ENCODE peak calls at places on chromosomes 3 and 15, in four cellular contexts. B, I, D and G are unnamed samples.

GRCh38 chr3:183490211-183490601 is 61.8 kb upstream of the MCF2L2 start:
- DNase-seq in I (no peak), B (no peak), D (no peak), G (no peak)

GRCh38 chr15:41813426-41813825 is 14.5 kb upstream of the JMJD7 start:
- DNase-seq in B (no peak), D (no peak), I (no peak), G (no peak)

GRCh38 chr3:9402410-9403228 is 5.2 kb downstream of the SETD5 start:
- DNase-seq in B (peak), I (no peak), D (peak), G (peak)

GRCh38 chr3:158659454-158660237 is 12.8 kb downstream of the LXN start:
- DNase-seq in B (peak), I (peak), D (peak), G (no peak)

GRCh38 chr3:126537730-126538281 is 13.9 kb downstream of the CHST13 start:
- DNase-seq in B (no peak), D (no peak), I (no peak), G (no peak)

GRCh38 chr3:47007001-47007400 is 27.5 kb downstream of the NBEAL2 start:
- DNase-seq in D (no peak), I (no peak), B (no peak), G (no peak)

GRCh38 chr3:171407746-171408145 is 52.5 kb downstream of the TNIK start:
- DNase-seq in B (no peak), D (peak), I (no peak), G (no peak)

GRCh38 chr15:88954431-88955277 is 41.5 kb upstream of the MFGE8 start:
- DNase-seq in D (peak), B (no peak), I (no peak), G (no peak)

GRCh38 chr3:68121291-68121690 is 466.9 kb upstream of the SUCLG2 start:
- DNase-seq in I (no peak), B (no peak), D (no peak), G (no peak)

GRCh38 chr3:150830094-150830681 is 67.2 kb upstream of the SIAH2 start:
- DNase-seq in B (no peak), I (peak), D (peak), G (no peak)

GRCh38 chr3:177441813-177442646 is 244.7 kb upstream of the TBL1XR1 start:
- DNase-seq in D (no peak), I (no peak), B (no peak), G (no peak)

GRCh38 chr3:57559526-57559925 is 3.5 kb downstream of the PDE12 start:
- DNase-seq in D (no peak), I (no peak), B (no peak), G (no peak)

GRCh38 chr15:24878153-24878552 is 76.6 kb upstream of the SNRPN start:
- DNase-seq in B (no peak), D (no peak), I (no peak), G (no peak)
- H3K4me3 ChIP-seq in B (no peak), D (no peak), I (no peak), G (no peak)

GRCh38 chr3:144523396-144523795 is 551.8 kb downstream of the DIPK2A start:
- DNase-seq in B (no peak), D (no peak), I (no peak), G (no peak)
- H2BK12ac ChIP-seq in B (no peak), D (no peak), I (no peak), G (no peak)

GRCh38 chr3:193301441-193301840 is 60.4 kb downstream of the PLAAT1 start:
- DNase-seq in D (no peak), I (no peak), B (no peak), G (no peak)
- H3K4me3 ChIP-seq in D (no peak), I (no peak), B (no peak), G (no peak)

DNA sequence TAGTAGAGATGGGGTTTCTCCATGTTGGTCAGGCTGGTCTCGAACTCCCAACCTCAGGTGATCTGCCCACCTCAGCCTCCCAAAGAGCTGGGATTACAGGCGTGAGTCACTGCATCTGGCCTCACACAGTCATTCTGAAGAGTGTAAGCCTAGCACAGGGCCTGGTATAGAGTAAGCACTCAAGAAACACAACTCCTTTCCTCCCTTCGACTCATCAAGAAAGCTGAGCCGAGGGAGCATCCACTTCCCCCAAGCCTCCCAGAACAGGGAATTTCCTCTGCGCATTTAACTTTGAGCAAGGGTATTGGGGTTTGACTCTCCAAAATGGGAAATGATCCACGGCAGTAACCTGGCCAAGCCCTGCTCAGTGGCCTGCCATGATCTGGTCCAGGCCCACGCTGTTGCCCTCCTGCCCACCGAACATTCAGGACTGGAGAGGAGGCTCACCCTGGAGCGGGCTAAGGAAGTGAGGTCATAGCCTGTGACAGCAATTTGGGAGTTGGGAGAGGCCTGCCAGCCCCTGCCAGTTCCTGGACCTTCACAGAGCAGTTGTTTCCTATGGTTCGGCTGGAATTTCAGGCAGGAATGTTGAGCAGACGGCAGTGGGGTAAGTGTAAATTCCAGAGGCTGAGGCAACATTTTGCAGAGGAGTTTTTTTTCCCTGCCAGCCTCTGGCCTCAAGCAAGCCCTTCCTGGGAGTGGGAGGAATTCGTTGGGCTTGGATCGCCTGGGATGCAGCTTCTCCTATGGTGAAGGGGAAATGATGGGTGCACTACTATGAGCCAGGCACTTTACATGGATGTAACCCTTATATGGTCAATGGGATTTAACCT is 21.2 kb upstream of the SMAD3 start:
- DNase-seq in D (peak), I (peak), B (no peak), G (no peak)
- H2BK12ac ChIP-seq in D (peak), I (peak), B (peak), G (peak)

GRCh38 chr3:103966749-103967148 is 1400.0 kb upstream of the ALCAM start:
- DNase-seq in B (no peak), D (no peak), I (no peak), G (no peak)

GRCh38 chr3:103968131-103968530 is 1398.6 kb upstream of the ALCAM start:
- DNase-seq in B (no peak), I (no peak), D (no peak), G (no peak)

GRCh38 chr3:103963599-103963998 is 1403.1 kb upstream of the ALCAM start:
- DNase-seq in D (peak), B (no peak), I (no peak), G (no peak)

GRCh38 chr3:103965764-103966163 is 1400.9 kb upstream of the ALCAM start:
- DNase-seq in B (no peak), I (no peak), D (no peak), G (no peak)

DNA sequence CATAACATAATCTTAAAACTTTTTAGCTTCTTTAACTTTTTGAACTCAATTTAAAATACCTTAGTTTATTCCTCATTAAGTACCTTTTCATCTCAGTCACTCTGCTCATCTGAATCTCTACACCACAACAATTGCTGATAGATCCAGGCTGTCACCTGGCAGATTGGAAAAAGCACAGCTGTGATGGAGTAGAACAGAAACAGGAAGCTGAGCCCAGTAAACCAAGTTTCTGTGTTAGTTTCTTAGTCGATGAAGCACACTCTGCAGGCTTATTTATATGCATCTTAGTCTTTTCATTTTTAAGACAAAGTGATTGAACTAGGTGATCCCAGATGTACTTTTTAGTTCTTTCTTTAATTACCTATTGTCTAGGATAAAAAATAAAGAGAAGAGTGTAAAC is 1398.0 kb upstream of the ALCAM start:
- DNase-seq in B (no peak), I (no peak), D (no peak), G (no peak)
- H3K4me3 ChIP-seq in B (no peak), I (no peak), D (no peak), G (no peak)

GRCh38 chr3:185936814-185937688 is 763 bp downstream of the TRA2B start:
- DNase-seq in I (peak), B (peak), D (peak), G (peak)

GRCh38 chr3:185934726-185935464 is 2.9 kb downstream of the TRA2B start:
- DNase-seq in D (no peak), I (no peak), B (no peak), G (no peak)

GRCh38 chr3:185935465-185936263 is 2.1 kb downstream of the TRA2B start:
- DNase-seq in I (no peak), B (no peak), D (no peak), G (no peak)

GRCh38 chr3:185939721-185940120 is 1.9 kb upstream of the TRA2B start:
- DNase-seq in D (no peak), I (no peak), B (no peak), G (no peak)

DNA sequence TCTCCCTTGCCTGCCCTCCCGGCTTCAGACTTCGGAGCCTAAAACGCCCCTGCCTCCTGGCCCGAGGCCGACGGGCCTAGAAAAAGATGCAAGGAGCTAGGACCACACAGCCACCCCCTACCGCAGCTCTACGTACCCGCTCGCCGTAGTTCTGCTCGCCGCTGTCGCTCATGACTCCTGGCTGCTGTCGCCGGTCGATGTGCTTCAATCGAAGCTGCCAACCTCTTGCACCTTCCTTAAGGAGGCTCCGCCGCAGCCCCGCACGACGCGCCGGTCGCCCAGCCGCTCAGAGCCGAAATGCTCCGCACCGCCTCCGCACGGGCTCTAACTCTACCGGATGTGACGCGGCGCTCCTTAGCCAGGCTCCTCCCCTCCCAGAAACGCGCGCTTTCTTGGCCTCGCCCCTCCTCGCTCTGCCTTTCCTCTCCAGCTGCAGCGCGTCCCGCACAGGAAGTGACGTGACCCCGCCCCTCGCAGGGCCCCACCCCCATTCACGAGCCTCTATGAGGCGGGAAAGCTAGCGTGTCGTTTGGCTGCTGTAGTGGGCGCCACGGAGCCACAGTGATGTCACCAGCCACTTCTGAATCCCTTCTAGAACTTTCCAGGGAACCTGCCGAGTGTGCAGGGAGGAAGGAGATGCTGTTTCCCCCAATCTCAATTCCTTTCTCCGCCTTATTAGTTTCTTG is at the start of gene TRA2B:
- DNase-seq in B (peak), I (peak), D (peak), G (peak)
- H2BK12ac ChIP-seq in B (peak), I (peak), D (peak), G (peak)

GRCh38 chr3:14508966-14509795 is 31.0 kb downstream of the GRIP2 start:
- DNase-seq in I (peak), D (peak), B (peak), G (peak)
- H3K4me3 ChIP-seq in I (no peak), D (no peak), B (peak), G (peak)

DNA sequence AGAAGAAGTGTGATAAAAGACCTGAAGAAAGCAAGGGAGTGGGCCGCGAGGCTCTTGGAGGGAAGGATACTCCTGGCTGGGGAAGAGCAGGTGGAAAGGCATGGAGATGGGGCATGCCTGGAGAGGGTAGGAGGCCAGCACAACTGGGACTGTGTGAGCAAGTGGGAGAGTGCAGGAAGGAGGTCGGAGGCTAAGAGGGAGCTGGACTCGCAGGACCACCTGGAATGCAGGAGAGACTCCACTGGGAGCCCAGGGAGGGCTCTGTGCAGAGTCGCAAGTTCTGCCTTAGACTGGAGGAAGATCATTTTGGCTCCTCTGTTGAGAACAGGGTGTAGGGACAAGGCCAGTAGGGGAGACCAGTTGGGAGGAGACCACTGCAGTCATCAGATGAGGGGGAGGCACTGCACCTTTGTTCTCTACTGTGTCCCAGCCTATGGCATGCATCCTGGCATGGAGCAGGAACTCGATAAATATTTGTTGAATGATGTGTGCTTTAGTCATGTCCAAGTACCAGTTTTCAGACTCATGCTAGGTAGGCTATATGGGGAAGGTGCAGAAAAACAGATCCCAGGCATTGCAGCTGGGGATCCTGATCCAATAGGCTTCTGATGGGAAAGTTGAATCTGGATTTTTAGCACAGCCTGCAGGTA is 13.7 kb downstream of the FAM107A start:
- DNase-seq in I (no peak), D (no peak), B (no peak), G (no peak)
- H2BK12ac ChIP-seq in I (no peak), D (no peak), B (peak), G (peak)

DNA sequence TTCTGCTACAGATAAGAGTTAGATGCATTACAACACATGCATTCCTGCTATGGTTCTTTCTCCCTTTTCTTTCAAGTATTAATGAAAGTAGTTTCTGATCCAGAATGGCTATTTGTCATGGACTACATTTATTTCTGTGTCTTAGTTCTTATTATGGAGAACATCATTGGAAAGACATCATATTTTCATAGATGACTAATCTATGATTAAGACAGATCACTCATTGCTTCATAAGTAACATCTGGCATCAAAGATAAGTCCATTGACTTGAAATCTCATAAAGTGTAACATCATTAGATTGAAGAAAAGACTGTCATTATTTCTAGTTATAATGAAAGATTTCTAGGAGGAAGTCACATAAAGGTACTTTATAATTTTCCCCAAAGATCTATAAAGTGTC is 366.7 kb downstream of the NSUN3 start:
- DNase-seq in B (no peak), I (no peak), D (no peak), G (no peak)
- H3K4me3 ChIP-seq in B (no peak), I (no peak), D (no peak), G (no peak)